ENCODE peak calls at places on chromosomes 12 and 14, in four cellular contexts. X, K, Y and V are unnamed samples.

GRCh38 chr12:120735181-120735580 is 9.6 kb downstream of the ACADS start:
- DNase-seq in X (no peak), K (no peak), Y (no peak), V (no peak)

GRCh38 chr14:78142994-78143393 is 27.2 kb upstream of the NRXN3 start:
- DNase-seq in X (no peak), K (no peak), Y (no peak), V (no peak)

GRCh38 chr14:90538716-90539495 is 142.1 kb downstream of the CALM1 start:
- DNase-seq in X (no peak), K (no peak), Y (no peak), V (no peak)

GRCh38 chr12:91091916-91092715 is 19.2 kb downstream of the LUM start:
- DNase-seq in X (no peak), K (no peak), Y (no peak), V (no peak)

GRCh38 chr12:39905152-39905551 is 200.7 kb downstream of the SLC2A13 start:
- DNase-seq in X (no peak), K (no peak), Y (no peak), V (no peak)

GRCh38 chr12:119423285-119423684 is 88.8 kb downstream of the CCDC60 start:
- DNase-seq in X (no peak), K (no peak), Y (no peak), V (peak; percentile 65)

GRCh38 chr12:131619736-131620506 is 91.0 kb upstream of the SFSWAP start:
- DNase-seq in X (no peak), K (no peak), Y (no peak), V (no peak)

GRCh38 chr12:56037161-56037560 is 4.6 kb upstream of the RPS26 start:
- DNase-seq in X (no peak), K (no peak), Y (no peak), V (no peak)

GRCh38 chr12:121626087-121626852 is at the start of gene ORAI1:
- DNase-seq in X (peak; percentile 81), K (peak; percentile 97), Y (peak; percentile 63), V (peak; percentile 98)

GRCh38 chr12:59820594-59821011 is 224.8 kb downstream of the SLC16A7 start:
- DNase-seq in X (no peak), K (no peak), Y (no peak), V (no peak)

GRCh38 chr12:4270670-4271432 is 2.7 kb upstream of the CCND2 start:
- DNase-seq in X (no peak), K (no peak), Y (no peak), V (no peak)

GRCh38 chr12:65372574-65372973 is 94.1 kb downstream of the MSRB3 start:
- DNase-seq in X (no peak), K (no peak), Y (no peak), V (no peak)

GRCh38 chr14:50804181-50804721 is 26.7 kb downstream of the NIN start:
- DNase-seq in X (no peak), K (no peak), Y (no peak), V (no peak)

GRCh38 chr14:88085736-88086135 is 80.8 kb downstream of the GPR65 start:
- DNase-seq in X (no peak), K (no peak), Y (no peak), V (no peak)

GRCh38 chr14:64807588-64807987 is 72.1 kb downstream of the SPTB start:
- DNase-seq in X (no peak), K (no peak), Y (no peak), V (no peak)

GRCh38 chr12:60935981-60936761 is 1324.0 kb upstream of the USP15 start:
- DNase-seq in X (peak; percentile 3), K (no peak), Y (no peak), V (no peak)

GRCh38 chr14:91241848-91242247 is 2.7 kb downstream of the GPR68 start:
- DNase-seq in X (no peak), K (no peak), Y (peak; percentile 77), V (no peak)

GRCh38 chr12:63846249-63846967 is 1.9 kb downstream of the SRGAP1 start:
- DNase-seq in X (no peak), K (no peak), Y (no peak), V (no peak)

GRCh38 chr12:12333980-12334709 is 15.9 kb downstream of the MANSC1 start:
- DNase-seq in X (peak; percentile 53), K (peak; percentile 66), Y (peak; percentile 19), V (peak; percentile 69)

GRCh38 chr12:104294845-104295674 is 8.5 kb upstream of the EID3 start:
- DNase-seq in X (no peak), K (no peak), Y (no peak), V (no peak)

GRCh38 chr12:104299842-104300481 is 3.6 kb upstream of the EID3 start:
- DNase-seq in X (no peak), K (no peak), Y (no peak), V (no peak)

GRCh38 chr12:104296718-104297117 is 6.8 kb upstream of the EID3 start:
- DNase-seq in X (no peak), K (no peak), Y (no peak), V (no peak)

GRCh38 chr12:104295954-104296353 is 7.6 kb upstream of the EID3 start:
- DNase-seq in X (no peak), K (no peak), Y (no peak), V (no peak)

GRCh38 chr12:104297477-104298113 is 5.9 kb upstream of the EID3 start:
- DNase-seq in X (no peak), K (no peak), Y (no peak), V (no peak)
- H3K4me1 ChIP-seq in X (peaks cover 74% of the 10 kb centered on the region), K (no peaks in the 10 kb centered on the region), Y (no peaks in the 10 kb centered on the region), V (no peaks in the 10 kb centered on the region)

GRCh38 chr14:36524874-36525745 is 5.1 kb upstream of the NKX2-1 start:
- DNase-seq in X (peak; percentile 74), K (peak; percentile 43), Y (no peak), V (peak; percentile 91)
- TF ChIP-seq EZH2 in X (peak; percentile 73), K (no peak), Y (no peak), V (peak; percentile 48)

GRCh38 chr12:113471619-113472171 is at the start of gene LHX5:
- DNase-seq in X (no peak), K (peak; percentile 26), Y (no peak), V (no peak)
- TF ChIP-seq TAF1 in X (no peak), K (no peak), Y (no peak), V (no peak)

GRCh38 chr14:105398044-105398725 is at the start of gene TEX22:
- DNase-seq in X (peak; percentile 61), K (peak; percentile 81), Y (peak; percentile 41), V (peak; percentile 43)
- H3K4me1 ChIP-seq in X (peaks cover 26% of the 10 kb centered on the region), K (peaks cover 5% of the 10 kb centered on the region), Y (peaks cover 15% of the 10 kb centered on the region), V (peaks cover 9% of the 10 kb centered on the region)

GRCh38 chr12:52821826-52822660 is 8.1 kb upstream of the KRT4 start:
- DNase-seq in X (no peak), K (no peak), Y (no peak), V (no peak)

GRCh38 chr12:52819021-52819420 is 5.1 kb upstream of the KRT4 start:
- DNase-seq in X (no peak), K (no peak), Y (no peak), V (no peak)

GRCh38 chr12:52819731-52820510 is 6.0 kb upstream of the KRT4 start:
- DNase-seq in X (no peak), K (no peak), Y (no peak), V (no peak)

GRCh38 chr12:52821071-52821730 is 7.3 kb upstream of the KRT4 start:
- DNase-seq in X (no peak), K (no peak), Y (no peak), V (no peak)

DNA sequence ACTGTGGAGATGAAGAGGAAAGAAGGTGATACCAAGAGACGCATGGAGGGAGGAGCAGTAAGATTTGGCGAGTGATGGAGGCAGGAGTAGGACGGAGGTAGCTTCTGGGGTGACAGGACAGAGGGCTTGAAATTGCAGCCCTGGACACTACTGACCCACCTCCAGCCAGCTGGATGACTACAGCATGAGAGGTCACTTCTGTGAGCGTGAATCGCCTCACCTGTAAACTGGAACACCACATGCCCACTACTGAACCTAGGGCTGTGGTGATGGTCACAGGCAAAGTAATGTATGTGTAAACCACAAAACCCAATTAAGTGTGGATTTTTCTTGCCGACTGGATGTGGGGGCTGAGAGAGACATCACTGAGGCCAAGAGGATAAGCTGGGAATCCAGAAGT is 6.6 kb upstream of the KRT4 start:
- DNase-seq in X (no peak), K (no peak), Y (no peak), V (no peak)
- TF ChIP-seq EZH2 in X (no peak), K (no peak), Y (no peak), V (no peak)

GRCh38 chr12:67772276-67773169 is 124.0 kb downstream of the DYRK2 start:
- DNase-seq in X (no peak), K (no peak), Y (no peak), V (peak; percentile 64)
- TF ChIP-seq TAF1 in X (no peak), K (no peak), Y (no peak), V (peak; percentile 34)

DNA sequence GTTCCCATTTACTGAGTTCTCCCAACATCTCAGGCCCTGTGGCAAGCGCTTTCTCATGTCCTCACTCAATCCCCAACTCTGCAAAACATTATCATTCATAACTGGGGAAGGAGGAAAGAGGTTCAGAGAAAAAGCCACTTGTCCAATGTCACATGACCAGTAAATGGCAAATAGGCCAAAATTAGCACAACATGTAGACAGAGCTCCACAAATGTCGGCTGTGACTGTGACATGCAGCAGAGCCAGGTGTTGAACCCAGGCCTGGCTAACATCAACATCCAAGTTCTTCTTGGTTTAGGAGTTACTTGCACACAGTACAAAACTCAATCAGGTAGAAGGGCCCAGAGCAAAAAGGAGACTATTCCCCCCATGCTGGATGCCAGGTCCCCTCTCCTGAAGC is 10.8 kb downstream of the KCTD10 start:
- DNase-seq in X (no peak), K (no peak), Y (no peak), V (no peak)
- H3K4me1 ChIP-seq in X (peaks cover 31% of the 10 kb centered on the region), K (peaks cover 26% of the 10 kb centered on the region), Y (peaks cover 3% of the 10 kb centered on the region), V (peaks cover 35% of the 10 kb centered on the region)

GRCh38 chr12:48966177-48966890 is 5.2 kb downstream of the WNT10B start:
- DNase-seq in X (no peak), K (no peak), Y (no peak), V (no peak)

GRCh38 chr12:48969160-48969771 is 2.3 kb downstream of the WNT10B start:
- DNase-seq in X (no peak), K (no peak), Y (no peak), V (no peak)

GRCh38 chr12:48968004-48968403 is 3.5 kb downstream of the WNT10B start:
- DNase-seq in X (no peak), K (no peak), Y (no peak), V (no peak)

GRCh38 chr12:48969847-48970701 is 1.5 kb downstream of the WNT10B start:
- DNase-seq in X (no peak), K (peak; percentile 76), Y (no peak), V (no peak)

DNA sequence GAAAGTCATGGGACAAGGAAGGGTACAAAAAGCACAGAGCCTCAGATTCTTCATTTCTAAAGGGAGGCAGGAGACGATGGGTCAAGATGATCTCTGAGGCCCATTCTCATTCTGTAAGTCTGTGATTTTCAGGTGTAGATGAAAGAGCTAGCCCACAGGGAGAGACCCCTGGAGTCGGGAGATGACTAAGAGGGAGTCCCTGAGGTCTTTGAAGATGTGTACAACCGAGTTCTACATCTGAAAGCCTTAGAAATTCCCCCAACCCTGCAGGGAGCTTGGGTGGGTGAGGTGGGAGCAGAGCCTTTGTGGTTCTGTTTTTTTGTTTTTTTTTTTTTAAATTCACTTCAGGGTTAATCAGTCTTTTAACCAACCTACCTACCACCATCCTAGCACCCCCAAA is 3.1 kb downstream of the WNT10B start:
- DNase-seq in X (no peak), K (no peak), Y (no peak), V (no peak)
- TF ChIP-seq EZH2 in X (no peak), K (no peak), Y (no peak), V (no peak)